ENCODE peak calls at places on chromosomes 11 and 22, in four cellular contexts. N, H, X and D are unnamed samples.

GRCh38 chr11:123472236-123472935 is 42.3 kb downstream of the GRAMD1B start:
- DNase-seq in N (no peak), H (no peak), X (no peak), D (no peak)

GRCh38 chr22:24433868-24434471 is 6.6 kb downstream of the ADORA2A start:
- DNase-seq in N (peak), H (no peak), X (no peak), D (no peak)

GRCh38 chr22:49948958-49949913 is 11.3 kb upstream of the PIM3 start:
- DNase-seq in N (no peak), H (peak), X (no peak), D (peak)

GRCh38 chr11:70783356-70783755 is 385.0 kb downstream of the CTTN start:
- DNase-seq in N (no peak), H (no peak), X (no peak), D (no peak)

GRCh38 chr11:45816614-45817013 is 11.7 kb downstream of the SLC35C1 start:
- DNase-seq in N (no peak), H (no peak), X (no peak), D (no peak)

GRCh38 chr11:76700177-76701100 is 29.9 kb upstream of the LRRC32 start:
- DNase-seq in N (no peak), H (peak), X (no peak), D (peak)

GRCh38 chr11:797300-798092 is 585 bp downstream of the SLC25A22 start:
- DNase-seq in N (no peak), H (peak), X (no peak), D (peak)

GRCh38 chr22:17243524-17243923 is 24.3 kb upstream of the ADA2 start:
- DNase-seq in N (peak), H (no peak), X (no peak), D (no peak)

GRCh38 chr22:40203568-40203967 is 25.8 kb downstream of the TNRC6B start:
- DNase-seq in N (no peak), H (no peak), X (no peak), D (no peak)

GRCh38 chr22:29254283-29254653 is 13.5 kb downstream of the RHBDD3 start:
- DNase-seq in N (no peak), H (no peak), X (no peak), D (no peak)

GRCh38 chr22:38504731-38505594 is 1.1 kb downstream of the DDX17 start:
- DNase-seq in N (no peak), H (no peak), X (no peak), D (peak)

GRCh38 chr11:80414766-80415165 is 973.9 kb upstream of the TENM4 start:
- DNase-seq in N (no peak), H (no peak), X (no peak), D (no peak)

GRCh38 chr11:77190331-77191075 is 62.5 kb downstream of the MYO7A start:
- DNase-seq in N (no peak), H (peak), X (no peak), D (no peak)

GRCh38 chr11:63574856-63575602 is 11.8 kb upstream of the PLAAT2 start:
- DNase-seq in N (no peak), H (no peak), X (no peak), D (peak)

GRCh38 chr11:77299528-77299993 is 1.9 kb downstream of the GDPD4 start:
- DNase-seq in N (no peak), H (peak), X (no peak), D (peak)

GRCh38 chr11:114773541-114774338 is 95.4 kb downstream of the NXPE2 start:
- DNase-seq in N (no peak), H (no peak), X (no peak), D (no peak)

GRCh38 chr22:49867303-49868250 is 13.9 kb downstream of the ZBED4 start:
- DNase-seq in N (no peak), H (no peak), X (no peak), D (peak)

GRCh38 chr22:43953988-43954771 is 1.1 kb upstream of the SAMM50 start:
- DNase-seq in N (no peak), H (no peak), X (no peak), D (no peak)

GRCh38 chr11:78514922-78515502 is 59.7 kb downstream of the NARS2 start:
- DNase-seq in N (no peak), H (no peak), X (no peak), D (no peak)

GRCh38 chr11:87597696-87598095 is 560.0 kb downstream of the TMEM135 start:
- DNase-seq in N (no peak), H (no peak), X (no peak), D (no peak)

GRCh38 chr11:66543263-66544107 is 2.4 kb downstream of the ZDHHC24 start:
- DNase-seq in N (peak), H (no peak), X (no peak), D (no peak)
- TF ChIP-seq CBX5 in N (no peak), H (no peak), X (no peak), D (no peak)

GRCh38 chr11:119580751-119581150 is 148.2 kb downstream of the NECTIN1 start:
- DNase-seq in N (no peak), H (no peak), X (no peak), D (no peak)

GRCh38 chr11:119583585-119583984 is 145.4 kb downstream of the NECTIN1 start:
- DNase-seq in N (no peak), H (peak), X (no peak), D (no peak)

GRCh38 chr11:119584193-119585037 is 144.6 kb downstream of the NECTIN1 start:
- DNase-seq in N (no peak), H (peak), X (peak), D (no peak)

GRCh38 chr11:119573858-119574257 is 150.9 kb upstream of the THY1 start:
- DNase-seq in N (no peak), H (no peak), X (no peak), D (no peak)

GRCh38 chr11:119578466-119579220 is 150.4 kb downstream of the NECTIN1 start:
- DNase-seq in N (no peak), H (no peak), X (no peak), D (no peak)
- TF ChIP-seq CBX5 in N (no peak), H (no peak), X (no peak), D (no peak)

GRCh38 chr11:128632151-128632791 is 44.9 kb upstream of the ETS1 start:
- DNase-seq in N (no peak), H (no peak), X (no peak), D (peak)
- TF ChIP-seq CBX5 in N (no peak), H (no peak), X (no peak), D (no peak)

DNA sequence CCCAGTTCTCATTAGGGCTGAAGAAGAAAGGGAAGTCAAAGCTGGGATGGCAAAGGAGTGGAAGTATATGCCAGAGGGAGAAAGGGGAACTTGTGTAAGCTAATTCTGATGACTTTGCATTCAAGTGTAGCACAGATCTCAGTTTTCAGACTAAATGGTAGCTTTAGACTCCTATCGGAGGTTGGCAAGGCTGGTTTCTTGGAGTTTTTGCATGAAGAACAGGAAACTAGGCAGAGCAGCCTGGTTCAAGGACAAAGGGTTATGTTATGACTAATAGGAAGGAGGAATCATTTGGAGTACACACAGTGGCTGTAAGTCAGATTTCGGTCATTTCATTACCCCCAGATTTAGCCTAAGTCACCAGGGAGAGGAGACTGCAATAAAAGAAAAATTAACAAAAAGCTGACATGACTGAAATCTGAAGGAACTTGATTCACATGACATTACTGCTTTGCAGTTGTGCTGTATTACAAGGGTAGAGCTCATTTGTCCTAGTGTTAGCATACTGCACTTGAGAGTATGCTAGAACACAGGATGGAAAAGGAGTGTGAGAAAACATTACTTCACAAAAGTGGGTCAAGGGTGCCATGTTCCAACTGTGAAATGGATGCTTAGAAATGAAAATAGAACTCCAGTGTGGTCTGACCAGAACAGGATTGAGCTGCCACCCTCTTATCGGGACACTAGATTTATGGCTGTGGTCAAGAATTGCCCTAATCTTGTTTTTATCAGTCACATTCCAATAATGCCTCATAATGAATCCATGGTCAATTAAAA is 23.6 kb downstream of the ADM start:
- DNase-seq in N (no peak), H (no peak), X (no peak), D (no peak)
- TF ChIP-seq CBX5 in N (no peak), H (no peak), X (no peak), D (no peak)